ENCODE peak calls at places on chromosomes 4 and X, in eight cellular contexts. V, R, E, X, O, Y, B and K are unnamed samples.

GRCh38 chr4:107058828-107059227 is 22.7 kb upstream of the DKK2 start:
- DNase-seq in V (no peak), R (no peak), E (no peak), X (no peak), O (no peak), Y (no peak), B (no peak), K (peak)

GRCh38 chr4:1204828-1205591 is 32.6 kb upstream of the SPON2 start:
- DNase-seq in V (peak), R (peak), E (peak), X (peak), O (no peak), Y (no peak), B (no peak), K (no peak)

GRCh38 chr4:7759221-7759620 is 180.4 kb downstream of the AFAP1 start:
- DNase-seq in V (no peak), R (peak), E (no peak), X (no peak), O (peak), Y (no peak), B (no peak), K (no peak)

GRCh38 chr4:181254771-181255170 is 988.4 kb upstream of the TENM3 start:
- DNase-seq in V (no peak), R (no peak), E (no peak), X (no peak), O (no peak), Y (no peak), B (no peak), K (no peak)

GRCh38 chr4:172809319-172809718 is 359.3 kb upstream of the GALNT7 start:
- DNase-seq in V (no peak), R (no peak), E (no peak), X (no peak), O (no peak), Y (no peak), B (no peak), K (no peak)

GRCh38 chr4:99586322-99586721 is 11.7 kb downstream of the MTTP start:
- DNase-seq in V (no peak), R (no peak), E (no peak), X (no peak), O (no peak), Y (no peak), B (no peak), K (no peak)

GRCh38 chr4:5758741-5759140 is 47.7 kb downstream of the EVC start:
- DNase-seq in V (peak), R (no peak), E (peak), X (no peak), O (peak), Y (peak), B (peak), K (peak)

GRCh38 chr4:185244763-185245162 is 35.4 kb downstream of the SNX25 start:
- DNase-seq in V (no peak), R (no peak), E (peak), X (no peak), O (no peak), Y (peak), B (peak), K (no peak)

GRCh38 chrX:8607326-8607725 is 124.6 kb downstream of the ANOS1 start:
- DNase-seq in V (no peak), R (no peak), E (peak), X (no peak), O (no peak), Y (no peak), B (no peak), K (peak)

GRCh38 chr4:157808796-157809408 is 363.9 kb downstream of the GASK1B start:
- DNase-seq in V (no peak), R (no peak), E (no peak), X (no peak), O (no peak), Y (no peak), B (no peak), K (no peak)

GRCh38 chr4:98663226-98664006 is 5.0 kb upstream of the TSPAN5 start:
- DNase-seq in V (no peak), R (no peak), E (no peak), X (peak), O (peak), Y (no peak), B (no peak), K (no peak)

DNA sequence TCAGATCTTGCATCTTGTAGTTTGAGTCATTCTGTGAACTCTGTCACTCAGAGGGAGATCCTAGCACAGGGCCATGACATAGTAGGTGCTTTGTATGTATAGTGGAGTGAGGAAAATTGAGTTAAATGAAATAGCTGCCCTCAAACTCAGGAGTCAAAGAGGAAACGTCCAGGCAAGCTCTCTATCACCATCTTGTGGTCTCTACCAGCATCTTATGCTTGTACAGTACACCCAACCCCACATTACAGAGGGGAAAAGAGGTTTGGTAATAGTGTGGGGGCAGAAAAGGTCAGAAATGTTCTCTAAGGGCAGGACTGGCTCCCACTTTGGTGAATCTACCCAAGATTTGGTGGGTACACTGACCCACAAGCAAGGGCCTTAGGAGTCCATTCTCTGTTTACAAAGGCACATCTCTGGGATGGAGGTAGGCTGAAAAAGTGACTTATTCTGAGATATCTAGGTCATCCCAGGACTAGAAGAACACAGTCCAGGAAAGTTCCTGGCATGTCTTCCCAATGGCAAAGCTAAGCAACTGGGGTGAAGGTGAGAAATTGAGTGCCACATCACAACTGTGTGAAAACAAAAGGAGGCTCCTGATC is 131.8 kb downstream of the OR13H1 start:
- DNase-seq in V (no peak), R (no peak), E (peak), X (no peak), O (peak), Y (no peak), B (no peak), K (peak)
- TF ChIP-seq CTCF in V (no peak), R (no peak), E (peak), X (no peak), O (peak), Y (no peak), B (peak), K (peak)

GRCh38 chrX:46376246-46376885 is 168.9 kb downstream of the ZNF674 start:
- DNase-seq in V (no peak), R (no peak), E (peak), X (peak), O (no peak), Y (peak), B (peak), K (peak)
- TF ChIP-seq CTCF in V (no peak), R (peak), E (peak), X (no peak), O (no peak), Y (no peak), B (peak), K (peak)

GRCh38 chr4:105666693-105667092 is 41.8 kb downstream of the INTS12 start:
- DNase-seq in V (no peak), R (no peak), E (peak), X (no peak), O (peak), Y (no peak), B (peak), K (peak)
- TF ChIP-seq CTCF in V (no peak), R (peak), E (peak), X (no peak), O (peak), Y (no peak), B (peak), K (no peak)

GRCh38 chrX:146481735-146482134 is 327.8 kb upstream of the CXorf51B start:
- DNase-seq in V (no peak), R (no peak), E (no peak), X (no peak), O (no peak), Y (no peak), B (no peak), K (no peak)
- TF ChIP-seq CTCF in V (no peak), R (no peak), E (no peak), X (no peak), O (no peak), Y (no peak), B (no peak), K (no peak)

GRCh38 chrX:79270401-79270800 is 96.7 kb downstream of the ITM2A start:
- DNase-seq in V (no peak), R (peak), E (no peak), X (peak), O (peak), Y (peak), B (no peak), K (no peak)
- TF ChIP-seq CTCF in V (no peak), R (peak), E (no peak), X (no peak), O (peak), Y (no peak), B (no peak), K (no peak)

GRCh38 chrX:150531467-150531866 is 37.0 kb upstream of the MTM1 start:
- DNase-seq in V (no peak), R (no peak), E (no peak), X (no peak), O (no peak), Y (no peak), B (no peak), K (no peak)

GRCh38 chrX:150540965-150541364 is 27.5 kb upstream of the MTM1 start:
- DNase-seq in V (no peak), R (no peak), E (no peak), X (no peak), O (no peak), Y (no peak), B (no peak), K (no peak)

GRCh38 chrX:150530821-150531220 is 37.6 kb upstream of the MTM1 start:
- DNase-seq in V (no peak), R (no peak), E (no peak), X (no peak), O (no peak), Y (no peak), B (no peak), K (no peak)

GRCh38 chrX:150533863-150534262 is 34.6 kb upstream of the MTM1 start:
- DNase-seq in V (no peak), R (no peak), E (no peak), X (no peak), O (no peak), Y (no peak), B (no peak), K (no peak)

DNA sequence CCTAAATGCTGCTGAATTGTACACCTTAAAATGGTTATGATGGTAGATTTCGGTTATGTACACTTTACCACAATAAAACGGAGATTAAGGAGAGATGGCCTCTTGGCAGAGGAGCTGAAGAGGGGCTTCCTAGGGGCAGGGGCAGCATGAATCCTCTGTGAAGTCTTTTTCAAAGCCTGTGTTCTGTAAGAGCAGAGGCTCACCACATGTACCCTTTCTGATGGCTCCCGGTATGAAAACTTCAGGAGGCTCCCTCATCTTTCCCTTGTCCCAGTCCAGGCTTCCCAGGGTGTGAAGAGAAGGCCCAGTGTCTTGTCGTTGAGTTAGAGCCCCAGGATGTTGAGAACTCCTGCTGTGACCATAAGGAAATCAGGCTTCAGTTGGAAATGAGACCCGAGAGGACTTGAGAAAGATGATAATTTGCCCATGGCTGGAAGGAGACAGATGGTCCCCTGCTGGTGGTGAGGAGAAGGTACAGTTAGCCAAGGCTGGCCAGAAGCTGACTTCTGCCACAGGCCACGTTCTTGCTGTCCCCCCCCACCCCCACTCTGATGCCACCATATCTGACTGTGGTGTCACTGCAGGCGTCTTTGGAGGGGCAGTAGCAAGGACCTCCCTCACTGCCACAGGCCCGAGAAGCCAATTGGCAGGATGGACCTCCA is 31.8 kb upstream of the MTM1 start:
- DNase-seq in V (no peak), R (no peak), E (no peak), X (no peak), O (no peak), Y (no peak), B (no peak), K (no peak)
- TF ChIP-seq CTCF in V (no peak), R (no peak), E (peak), X (no peak), O (no peak), Y (no peak), B (no peak), K (peak)

DNA sequence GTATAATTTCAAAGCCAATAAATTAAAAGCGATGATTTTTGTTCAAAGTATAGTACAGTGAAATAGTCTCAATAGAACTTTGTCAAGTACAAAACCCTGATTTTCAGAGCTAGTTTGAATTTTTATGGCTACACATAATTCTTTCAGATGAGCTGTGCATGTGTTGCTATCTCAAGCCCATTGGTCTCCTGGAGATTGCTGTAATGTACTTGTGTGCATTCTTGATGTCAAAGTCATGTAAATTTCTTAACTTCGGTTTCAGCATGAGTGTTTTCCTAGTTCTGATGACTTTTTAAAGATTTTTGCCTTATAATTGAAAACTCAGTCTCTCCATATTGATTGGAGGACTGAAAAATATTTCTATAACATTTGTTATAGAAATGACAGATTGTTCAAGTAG is 200.9 kb downstream of the CEP135 start:
- DNase-seq in V (no peak), R (no peak), E (peak), X (no peak), O (no peak), Y (no peak), B (peak), K (peak)
- TF ChIP-seq CTCF in V (no peak), R (no peak), E (no peak), X (no peak), O (no peak), Y (no peak), B (no peak), K (no peak)

DNA sequence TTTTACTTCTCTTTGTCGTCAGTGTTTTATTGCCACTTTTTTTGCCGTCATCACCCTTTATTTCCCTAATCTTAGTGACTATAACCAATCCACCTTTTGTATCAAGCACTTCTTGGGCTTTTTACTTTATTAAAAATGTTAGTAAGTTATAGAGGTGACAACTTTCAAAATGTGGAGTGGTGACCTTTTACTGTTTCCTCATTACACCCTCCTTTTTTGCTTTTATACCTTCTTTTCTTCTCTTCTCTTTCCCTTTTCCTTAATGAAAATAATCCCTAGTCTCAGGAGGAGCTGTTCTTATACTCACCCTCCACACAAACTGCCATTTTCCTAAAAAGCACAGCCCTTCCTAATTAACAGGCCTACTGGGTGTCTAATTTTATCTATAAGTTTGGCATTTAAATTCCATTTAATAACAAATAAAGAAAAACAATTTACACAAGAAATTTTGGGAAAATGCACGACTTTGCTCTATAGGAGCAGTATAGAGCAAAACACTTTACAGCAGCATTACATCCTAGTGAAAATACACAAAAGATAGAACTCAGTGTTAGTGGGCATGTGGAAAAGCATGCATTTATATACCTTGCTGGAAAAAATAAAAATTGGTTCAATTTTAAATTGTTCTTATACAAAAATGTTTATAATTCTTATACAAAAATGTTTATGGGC is 27.3 kb downstream of the BBS12 start:
- DNase-seq in V (no peak), R (no peak), E (no peak), X (no peak), O (no peak), Y (no peak), B (no peak), K (peak)
- TF ChIP-seq CTCF in V (no peak), R (no peak), E (peak), X (peak), O (no peak), Y (no peak), B (peak), K (peak)